ENCODE peak calls at places on chromosome X, in six cellular contexts. G is psoas muscle, V is BE2C, H is OCI-LY7, A is cardiac fibroblast, B is GM12864. N is an unnamed sample.

GRCh38 chrX:68084765-68085164 is 348.5 kb downstream of the OPHN1 start:
- DNase-seq in G (no peak), V (no peak), H (no peak), A (peak), B (no peak), N (no peak)

GRCh38 chrX:96182366-96182765 is 502.3 kb upstream of the DIAPH2 start:
- DNase-seq in G (no peak), V (no peak), H (no peak), A (peak), B (no peak), N (peak)

GRCh38 chrX:17544831-17545230 is 169.8 kb downstream of the NHS start:
- DNase-seq in G (no peak), V (no peak), H (no peak), A (no peak), B (no peak), N (no peak)

GRCh38 chrX:152907084-152907651 is 9.3 kb downstream of the ZNF185 start:
- DNase-seq in G (peak), V (peak), H (no peak), A (peak), B (no peak), N (peak)

GRCh38 chrX:100798815-100799214 is 21.4 kb upstream of the CSTF2 start:
- DNase-seq in G (no peak), V (no peak), H (no peak), A (no peak), B (no peak), N (no peak)

GRCh38 chrX:68650491-68650890 is 3.0 kb downstream of the STARD8 start:
- DNase-seq in G (no peak), V (no peak), H (no peak), A (peak), B (no peak), N (no peak)

GRCh38 chrX:78092296-78092695 is 11.8 kb upstream of the PGK1 start:
- DNase-seq in G (no peak), V (peak), H (peak), A (peak), B (no peak), N (no peak)

GRCh38 chrX:101999644-102000539 is 68.1 kb upstream of the ZMAT1 start:
- DNase-seq in G (no peak), V (no peak), H (no peak), A (no peak), B (no peak), N (no peak)

GRCh38 chrX:143669395-143669794 is 33.5 kb upstream of the SLITRK4 start:
- DNase-seq in G (no peak), V (no peak), H (no peak), A (peak), B (no peak), N (no peak)

GRCh38 chrX:110082156-110082555 is 79.2 kb downstream of the TMEM164 start:
- DNase-seq in G (no peak), V (no peak), H (no peak), A (peak), B (no peak), N (no peak)

GRCh38 chrX:148270499-148270898 is 229.9 kb upstream of the AFF2 start:
- DNase-seq in G (no peak), V (no peak), H (peak), A (no peak), B (no peak), N (no peak)

GRCh38 chrX:129780441-129781105 is 824 bp downstream of the SASH3 start:
- DNase-seq in G (peak), V (no peak), H (no peak), A (no peak), B (no peak), N (no peak)

GRCh38 chrX:74451450-74452198 is 30.3 kb downstream of the SLC16A2 start:
- DNase-seq in G (no peak), V (no peak), H (no peak), A (no peak), B (no peak), N (no peak)

GRCh38 chrX:40448793-40449192 is 132.0 kb upstream of the ATP6AP2 start:
- DNase-seq in G (no peak), V (peak), H (no peak), A (no peak), B (no peak), N (no peak)

GRCh38 chrX:150486011-150486410 is 82.4 kb upstream of the MTM1 start:
- DNase-seq in G (peak), V (peak), H (peak), A (peak), B (no peak), N (no peak)

GRCh38 chrX:40444133-40444532 is 136.6 kb upstream of the ATP6AP2 start:
- DNase-seq in G (no peak), V (no peak), H (no peak), A (no peak), B (no peak), N (no peak)

GRCh38 chrX:71315917-71316316 is 14.4 kb downstream of the ITGB1BP2 start:
- DNase-seq in G (no peak), V (no peak), H (no peak), A (peak), B (no peak), N (peak)

GRCh38 chrX:9537781-9538180 is 72.9 kb downstream of the TBL1X start:
- DNase-seq in G (no peak), V (no peak), H (no peak), A (no peak), B (no peak), N (no peak)

GRCh38 chrX:9532349-9532748 is 67.5 kb downstream of the TBL1X start:
- DNase-seq in G (no peak), V (no peak), H (no peak), A (peak), B (no peak), N (no peak)

GRCh38 chrX:9533611-9534010 is 68.8 kb downstream of the TBL1X start:
- DNase-seq in G (no peak), V (no peak), H (no peak), A (no peak), B (no peak), N (no peak)

GRCh38 chrX:9534686-9535085 is 69.8 kb downstream of the TBL1X start:
- DNase-seq in G (no peak), V (no peak), H (no peak), A (peak), B (no peak), N (no peak)

DNA sequence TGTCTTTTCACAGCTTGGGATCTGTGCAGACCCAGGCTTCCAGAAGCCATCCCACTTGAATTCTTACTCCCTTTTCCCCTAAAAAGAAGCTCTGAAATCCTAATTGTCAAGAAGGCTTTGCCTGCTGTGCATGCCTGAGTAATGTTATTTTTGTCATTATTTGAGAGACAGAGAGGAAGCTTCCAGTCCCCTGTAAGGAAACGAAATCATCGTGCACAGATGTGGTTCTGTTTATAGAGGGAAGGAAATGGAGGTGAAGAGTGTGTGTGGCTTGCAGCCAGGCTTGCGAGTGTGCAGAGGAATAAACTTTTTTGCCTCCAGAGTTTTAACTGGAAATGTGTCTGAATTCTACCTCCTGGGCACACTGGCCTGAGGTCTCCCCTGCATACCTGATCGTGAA is 70.2 kb downstream of the TBL1X start:
- DNase-seq in G (no peak), V (no peak), H (peak), A (no peak), B (no peak), N (no peak)
- H3K4me3 ChIP-seq in G (no peak), V (no peak), H (no peak), A (no peak), B (no peak), N (no peak)

GRCh38 chrX:12700745-12701144 is 90.5 kb upstream of the PRPS2 start:
- DNase-seq in G (no peak), V (no peak), H (no peak), A (no peak), B (no peak), N (no peak)

GRCh38 chrX:12704706-12705105 is 86.5 kb upstream of the PRPS2 start:
- DNase-seq in G (no peak), V (no peak), H (no peak), A (no peak), B (no peak), N (no peak)

GRCh38 chrX:12702509-12703091 is 88.6 kb upstream of the PRPS2 start:
- DNase-seq in G (no peak), V (peak), H (peak), A (peak), B (no peak), N (no peak)

GRCh38 chrX:12701625-12702024 is 89.6 kb upstream of the PRPS2 start:
- DNase-seq in G (no peak), V (peak), H (peak), A (peak), B (peak), N (no peak)
- TF ChIP-seq CTCF in G (peak), V (peak), H (peak), A (peak), B (peak), N (peak)

DNA sequence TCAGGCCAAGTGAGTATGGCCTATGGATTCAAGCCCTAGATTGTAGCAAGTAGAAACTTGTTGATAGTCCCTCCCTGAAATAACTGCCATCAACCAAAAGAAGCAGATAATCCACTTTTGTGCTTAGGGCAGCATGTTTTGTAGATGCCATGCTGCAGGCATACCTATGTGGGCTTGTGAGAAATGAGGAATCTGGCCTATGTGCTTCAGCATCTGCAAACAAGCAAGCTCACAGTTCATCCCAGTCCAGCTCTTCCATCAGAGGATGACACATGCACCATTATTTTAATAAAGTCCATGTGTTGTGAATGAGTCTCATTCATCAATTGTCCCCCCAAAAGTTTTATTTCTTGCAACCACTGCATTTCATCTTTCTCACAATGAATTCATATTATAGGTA is 421.9 kb upstream of the DIPK2B start:
- DNase-seq in G (no peak), V (no peak), H (no peak), A (peak), B (no peak), N (peak)
- H3K4me3 ChIP-seq in G (no peak), V (no peak), H (no peak), A (no peak), B (no peak), N (no peak)

GRCh38 chrX:79408623-79409322 is 41.6 kb upstream of the ITM2A start:
- DNase-seq in G (no peak), V (no peak), H (no peak), A (no peak), B (no peak), N (no peak)

GRCh38 chrX:79413963-79414362 is 46.8 kb upstream of the ITM2A start:
- DNase-seq in G (no peak), V (no peak), H (no peak), A (no peak), B (no peak), N (no peak)

GRCh38 chrX:79409657-79410056 is 42.5 kb upstream of the ITM2A start:
- DNase-seq in G (no peak), V (no peak), H (no peak), A (no peak), B (no peak), N (no peak)

GRCh38 chrX:79415056-79415455 is 47.9 kb upstream of the ITM2A start:
- DNase-seq in G (no peak), V (no peak), H (no peak), A (no peak), B (no peak), N (no peak)

DNA sequence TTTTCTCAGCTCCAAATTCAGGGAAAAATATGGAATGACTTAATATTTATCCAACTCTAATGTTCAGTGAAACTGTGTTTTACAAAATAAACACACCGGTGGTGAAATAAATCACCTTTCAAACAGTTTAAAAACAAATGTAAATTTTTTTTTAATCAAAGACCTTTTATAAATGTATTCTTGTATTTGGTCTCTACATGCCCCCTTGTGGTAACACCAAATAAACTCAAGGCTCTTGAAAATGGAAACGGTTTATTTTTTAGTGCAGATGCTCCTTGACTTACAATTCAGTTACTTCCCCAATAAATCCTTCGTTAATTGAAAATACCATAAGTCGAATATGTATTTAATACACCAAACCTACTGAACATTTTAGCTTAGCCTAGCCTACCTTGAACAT is 45.9 kb upstream of the ITM2A start:
- DNase-seq in G (no peak), V (no peak), H (peak), A (peak), B (no peak), N (no peak)
- TF ChIP-seq CTCF in G (peak), V (peak), H (peak), A (no peak), B (peak), N (no peak)

DNA sequence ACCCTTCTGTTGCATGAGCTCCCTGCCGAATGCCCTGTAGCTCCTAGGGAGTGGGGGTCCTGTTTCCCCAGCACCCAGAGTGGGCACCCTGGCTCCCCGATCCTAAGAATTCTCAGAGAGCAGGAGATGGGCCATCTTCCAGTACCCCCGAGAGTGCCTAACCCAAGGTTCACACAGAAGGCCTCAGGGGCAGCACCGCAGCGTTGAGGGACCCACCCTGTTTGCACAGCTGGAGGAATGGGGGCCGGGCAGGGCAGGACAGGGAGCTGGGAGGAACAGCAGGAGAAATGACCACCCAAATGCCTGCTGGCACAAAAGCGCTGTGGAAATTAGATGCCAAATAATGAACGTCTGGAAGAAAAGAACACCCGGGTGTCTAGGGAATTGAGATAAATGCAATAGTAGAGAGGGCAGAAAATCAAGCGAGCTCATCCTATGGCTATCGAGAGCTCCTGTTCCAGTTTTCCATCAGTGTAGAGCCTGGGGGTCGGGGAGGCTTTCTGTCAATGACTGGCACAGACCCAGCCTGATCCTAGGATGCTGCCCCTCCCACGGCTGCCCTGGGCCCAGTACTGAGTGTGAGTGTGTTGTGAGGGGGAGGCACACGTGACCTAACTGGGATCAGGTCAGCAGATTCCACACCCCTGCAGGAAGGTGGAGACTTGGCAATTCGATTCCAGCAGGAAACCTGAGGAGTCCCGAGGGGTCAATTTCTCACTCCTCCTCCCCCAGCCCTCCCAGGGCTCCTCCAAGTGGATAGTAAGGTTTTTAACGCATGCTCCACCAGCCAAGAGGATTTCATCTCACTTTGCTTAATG is 25.6 kb downstream of the SEPTIN6 start:
- DNase-seq in G (no peak), V (peak), H (no peak), A (peak), B (no peak), N (no peak)
- H3K4me3 ChIP-seq in G (no peak), V (no peak), H (no peak), A (no peak), B (no peak), N (no peak)

DNA sequence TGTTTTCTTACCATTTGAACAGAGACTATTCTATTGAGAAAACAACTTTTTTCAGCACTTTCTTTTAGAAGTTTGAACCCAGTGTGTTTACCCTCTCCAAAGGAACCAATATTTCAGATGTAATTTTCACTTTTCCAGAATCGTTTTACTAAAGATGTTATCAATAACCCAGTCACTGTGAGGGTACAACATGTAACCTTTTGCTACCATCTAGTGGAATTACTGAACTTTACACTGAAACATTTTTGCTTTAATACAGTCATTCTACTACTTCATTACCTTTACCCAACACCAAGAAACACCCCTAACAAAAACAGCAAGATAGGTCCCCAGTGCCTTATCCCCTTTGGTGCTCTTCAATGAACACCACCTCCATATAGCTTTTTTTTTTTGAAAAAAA is 33.1 kb upstream of the PRDX4 start:
- DNase-seq in G (no peak), V (no peak), H (no peak), A (peak), B (no peak), N (no peak)
- TF ChIP-seq CTCF in G (peak), V (peak), H (peak), A (no peak), B (no peak), N (peak)

DNA sequence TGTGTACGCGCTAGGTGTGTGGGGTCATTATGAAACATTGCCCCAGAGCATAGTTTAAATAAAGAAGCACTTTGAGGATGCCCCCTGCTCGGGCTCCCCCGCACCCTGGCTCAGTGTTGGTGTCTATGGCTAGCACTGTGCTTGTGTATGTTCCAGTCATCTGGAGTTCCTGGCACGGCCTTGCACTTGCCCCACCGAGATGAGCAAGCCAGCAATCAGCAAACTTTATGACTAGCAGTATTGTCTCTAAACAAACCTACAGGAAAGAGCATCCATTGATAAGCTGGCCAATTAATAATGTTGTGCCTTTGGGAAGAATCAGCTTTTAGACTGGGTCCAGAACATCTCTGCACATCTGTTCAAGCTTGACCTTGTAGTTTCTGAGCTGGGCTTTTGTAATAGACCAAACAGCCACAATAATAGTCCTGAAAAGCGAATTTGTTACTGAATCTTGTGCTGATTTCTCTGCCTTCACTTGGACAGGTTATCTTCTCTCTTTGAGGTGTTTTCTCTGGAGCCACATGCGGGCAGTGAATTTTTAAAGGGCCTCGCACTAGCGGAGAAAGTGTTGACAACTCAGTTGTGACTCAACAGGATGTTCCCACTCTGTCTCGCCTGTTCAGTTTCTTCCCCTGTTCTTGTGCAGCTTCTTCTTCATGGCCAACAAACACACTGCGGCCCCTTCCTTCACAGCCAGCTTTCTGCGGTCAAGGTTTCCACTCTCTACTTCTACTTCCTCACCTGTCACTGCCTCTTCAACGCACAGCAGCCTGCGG is 895 bp upstream of the SHROOM4 start:
- DNase-seq in G (no peak), V (no peak), H (no peak), A (peak), B (no peak), N (no peak)
- H3K4me3 ChIP-seq in G (peak), V (no peak), H (no peak), A (peak), B (no peak), N (peak)

GRCh38 chrX:15146515-15146914 is 123.4 kb downstream of the ASB9 start:
- DNase-seq in G (no peak), V (peak), H (peak), A (peak), B (no peak), N (no peak)
- TF ChIP-seq CTCF in G (peak), V (peak), H (peak), A (peak), B (peak), N (peak)

N was measured in retinal pigment epithelial cell.